ENCODE peak calls at places on chromosomes 2 and 18, in seven cellular contexts. N is endodermal cell, V is fibroblast of lung, E is kidney, W is mesendoderm, I is GM23248, R is PC-3. M is an unnamed sample.

GRCh38 chr2:17757321-17757720 is 3.4 kb downstream of the GEN1 start:
- DNase-seq in N (no peak), V (peak), E (no peak), W (no peak), I (peak), R (peak), M (peak)

GRCh38 chr2:226756131-226756530 is 43.5 kb downstream of the IRS1 start:
- DNase-seq in N (no peak), V (peak), E (no peak), W (peak), I (peak), R (peak), M (no peak)

GRCh38 chr2:239001794-239002193 is 153.9 kb downstream of the TWIST2 start:
- DNase-seq in N (no peak), V (no peak), E (peak), W (no peak), I (no peak), R (no peak), M (no peak)

GRCh38 chr2:120915670-120916069 is 180.0 kb downstream of the GLI2 start:
- DNase-seq in N (no peak), V (peak), E (peak), W (no peak), I (peak), R (no peak), M (peak)

GRCh38 chr2:6556755-6557154 is 309.0 kb downstream of the CMPK2 start:
- DNase-seq in N (peak), V (peak), E (no peak), W (peak), I (peak), R (peak), M (no peak)

GRCh38 chr2:8548065-8548870 is 133.6 kb upstream of the ID2 start:
- DNase-seq in N (peak), V (no peak), E (no peak), W (no peak), I (no peak), R (no peak), M (no peak)

GRCh38 chr2:36549063-36549662 is 48.8 kb downstream of the FEZ2 start:
- DNase-seq in N (no peak), V (peak), E (no peak), W (no peak), I (no peak), R (peak), M (peak)

GRCh38 chr18:23578067-23578705 is 8.1 kb downstream of the NPC1 start:
- DNase-seq in N (no peak), V (no peak), E (no peak), W (no peak), I (no peak), R (no peak), M (no peak)

GRCh38 chr2:170930132-170931109 is 1.4 kb downstream of the GORASP2 start:
- DNase-seq in N (peak), V (peak), E (no peak), W (peak), I (peak), R (peak), M (peak)

GRCh38 chr18:9663377-9663776 is 44.7 kb upstream of the RAB31 start:
- DNase-seq in N (no peak), V (no peak), E (no peak), W (no peak), I (peak), R (no peak), M (no peak)

GRCh38 chr18:30889582-30890301 is 152.8 kb downstream of the DSC3 start:
- DNase-seq in N (peak), V (peak), E (no peak), W (peak), I (no peak), R (peak), M (peak)

GRCh38 chr2:237692601-237693079 is 65.3 kb downstream of the LRRFIP1 start:
- DNase-seq in N (peak), V (peak), E (peak), W (peak), I (peak), R (peak), M (peak)

GRCh38 chr2:198717451-198717850 is 740.3 kb downstream of the SATB2 start:
- DNase-seq in N (no peak), V (no peak), E (no peak), W (peak), I (no peak), R (no peak), M (no peak)

GRCh38 chr2:191847764-191848163 is 876 bp upstream of the CAVIN2 start:
- DNase-seq in N (no peak), V (no peak), E (no peak), W (no peak), I (no peak), R (no peak), M (peak)

GRCh38 chr2:191189112-191189635 is 38.4 kb upstream of the STAT4 start:
- DNase-seq in N (no peak), V (no peak), E (no peak), W (no peak), I (no peak), R (peak), M (no peak)

GRCh38 chr18:66124394-66124793 is 373.6 kb downstream of the CDH7 start:
- DNase-seq in N (no peak), V (no peak), E (no peak), W (peak), I (no peak), R (peak), M (no peak)

GRCh38 chr2:184053326-184053725 is 545.0 kb upstream of the ZNF804A start:
- DNase-seq in N (no peak), V (peak), E (no peak), W (peak), I (no peak), R (peak), M (peak)

GRCh38 chr18:79585395-79586370 is 93.9 kb upstream of the CTDP1 start:
- DNase-seq in N (peak), V (no peak), E (peak), W (no peak), I (no peak), R (no peak), M (no peak)

GRCh38 chr18:12376034-12376717 is 851 bp downstream of the AFG3L2 start:
- DNase-seq in N (peak), V (no peak), E (peak), W (peak), I (peak), R (peak), M (peak)

GRCh38 chr2:85642725-85643124 is 25.3 kb downstream of the SFTPB start:
- DNase-seq in N (no peak), V (no peak), E (no peak), W (no peak), I (no peak), R (no peak), M (no peak)

GRCh38 chr2:51782874-51783765 is 751.2 kb upstream of the NRXN1 start:
- DNase-seq in N (no peak), V (peak), E (no peak), W (no peak), I (peak), R (peak), M (no peak)

GRCh38 chr18:39030124-39030655 is 1464.6 kb upstream of the CELF4 start:
- DNase-seq in N (no peak), V (no peak), E (no peak), W (no peak), I (no peak), R (no peak), M (no peak)

GRCh38 chr2:33322099-33322498 is 154.3 kb upstream of the RASGRP3 start:
- DNase-seq in N (no peak), V (peak), E (no peak), W (no peak), I (peak), R (no peak), M (peak)

GRCh38 chr2:9256570-9257043 is 50.0 kb downstream of the ASAP2 start:
- DNase-seq in N (peak), V (no peak), E (no peak), W (peak), I (peak), R (no peak), M (peak)

GRCh38 chr2:121584741-121585140 is 54.1 kb downstream of the RNU4ATAC start:
- DNase-seq in N (no peak), V (no peak), E (no peak), W (no peak), I (no peak), R (no peak), M (no peak)

GRCh38 chr2:107618769-107619168 is 207.9 kb upstream of the RGPD4 start:
- DNase-seq in N (no peak), V (no peak), E (no peak), W (no peak), I (no peak), R (no peak), M (no peak)

GRCh38 chr2:120818441-120818920 is 82.8 kb downstream of the GLI2 start:
- DNase-seq in N (no peak), V (peak), E (peak), W (peak), I (peak), R (peak), M (no peak)

GRCh38 chr2:170814551-170815245 is 2.0 kb upstream of the GAD1 start:
- DNase-seq in N (peak), V (no peak), E (no peak), W (peak), I (no peak), R (no peak), M (no peak)

GRCh38 chr2:174117951-174118930 is 130.1 kb downstream of the OLA1 start:
- DNase-seq in N (no peak), V (peak), E (no peak), W (peak), I (peak), R (peak), M (peak)

GRCh38 chr2:1907283-1907682 is 163.0 kb upstream of the PXDN start:
- DNase-seq in N (peak), V (no peak), E (no peak), W (peak), I (no peak), R (no peak), M (no peak)

GRCh38 chr18:76274470-76275289 is 220.4 kb downstream of the ZNF516 start:
- DNase-seq in N (peak), V (no peak), E (no peak), W (peak), I (no peak), R (peak), M (no peak)

GRCh38 chr2:161199885-161200284 is 39.7 kb downstream of the TANK start:
- DNase-seq in N (no peak), V (no peak), E (no peak), W (no peak), I (no peak), R (no peak), M (no peak)

DNA sequence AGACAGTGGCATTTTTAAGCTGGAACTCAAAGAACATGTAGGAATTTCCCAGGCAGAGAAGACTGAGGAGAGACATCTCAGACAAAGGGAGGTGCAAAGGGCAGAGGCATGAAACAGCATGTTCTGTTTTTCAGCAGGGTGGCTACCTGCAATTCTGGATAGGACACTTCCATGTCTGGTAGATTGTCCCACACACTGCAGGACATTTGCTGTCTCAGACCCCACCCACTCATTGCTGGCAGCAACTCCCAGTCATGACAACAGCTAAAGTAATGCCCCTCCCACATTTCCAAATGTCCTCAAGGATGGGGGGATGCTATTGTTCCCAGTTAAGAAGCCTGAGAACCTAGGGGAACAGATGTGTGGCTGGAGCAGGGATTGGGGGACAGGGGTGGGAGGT is 40.8 kb downstream of the ANKRD44 start:
- DNase-seq in N (no peak), V (no peak), E (no peak), W (no peak), I (no peak), R (no peak), M (no peak)
- H3K9ac ChIP-seq in N (no peak), V (no peak), E (no peak), W (no peak), I (no peak), R (no peak), M (no peak)

GRCh38 chr2:46323671-46324207 is 26.5 kb downstream of the EPAS1 start:
- DNase-seq in N (no peak), V (no peak), E (no peak), W (no peak), I (peak), R (no peak), M (no peak)

GRCh38 chr2:46317092-46317486 is 19.9 kb downstream of the EPAS1 start:
- DNase-seq in N (no peak), V (no peak), E (no peak), W (no peak), I (no peak), R (no peak), M (no peak)

GRCh38 chr2:46320141-46320567 is 22.9 kb downstream of the EPAS1 start:
- DNase-seq in N (no peak), V (peak), E (no peak), W (no peak), I (peak), R (no peak), M (no peak)

GRCh38 chr2:46318579-46319460 is 21.6 kb downstream of the EPAS1 start:
- DNase-seq in N (no peak), V (no peak), E (no peak), W (no peak), I (no peak), R (peak), M (no peak)

DNA sequence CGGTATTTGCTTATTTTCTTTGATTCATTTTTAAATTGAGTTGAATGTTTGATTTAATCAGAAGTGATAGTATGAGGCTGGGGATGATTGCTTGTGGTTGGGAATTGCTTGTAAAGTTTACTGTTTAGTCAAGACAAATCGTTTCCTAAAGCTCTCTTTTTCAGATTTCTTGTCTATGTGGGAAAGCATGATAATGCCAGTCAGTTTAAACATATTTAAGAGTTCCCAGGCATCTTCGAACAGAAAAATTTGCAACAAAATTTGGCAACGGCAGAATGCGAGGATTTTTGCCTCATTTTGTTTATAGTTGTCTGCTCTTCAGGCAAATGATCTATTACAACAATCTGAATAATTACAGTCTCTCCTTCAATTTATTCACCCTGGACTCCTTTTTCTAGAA is 22.5 kb downstream of the EPAS1 start:
- DNase-seq in N (no peak), V (no peak), E (no peak), W (no peak), I (no peak), R (no peak), M (no peak)
- H3K9ac ChIP-seq in N (no peak), V (peak), E (no peak), W (no peak), I (peak), R (no peak), M (no peak)

GRCh38 chr2:46548521-46549144 is 69.3 kb downstream of the TMEM247 start:
- DNase-seq in N (peak), V (no peak), E (no peak), W (no peak), I (no peak), R (no peak), M (no peak)
- H3K9ac ChIP-seq in N (no peak), V (no peak), E (no peak), W (no peak), I (no peak), R (no peak), M (no peak)

GRCh38 chr2:218734190-218734975 is 23.7 kb downstream of the TTLL4 start:
- DNase-seq in N (no peak), V (no peak), E (no peak), W (no peak), I (no peak), R (peak), M (no peak)

GRCh38 chr2:218732761-218733158 is 22.1 kb downstream of the TTLL4 start:
- DNase-seq in N (no peak), V (peak), E (no peak), W (no peak), I (peak), R (no peak), M (no peak)

GRCh38 chr2:218733615-218734021 is 23.0 kb downstream of the TTLL4 start:
- DNase-seq in N (no peak), V (peak), E (no peak), W (no peak), I (peak), R (peak), M (no peak)

GRCh38 chr2:218732052-218732760 is 21.6 kb downstream of the TTLL4 start:
- DNase-seq in N (no peak), V (no peak), E (no peak), W (no peak), I (no peak), R (no peak), M (no peak)

DNA sequence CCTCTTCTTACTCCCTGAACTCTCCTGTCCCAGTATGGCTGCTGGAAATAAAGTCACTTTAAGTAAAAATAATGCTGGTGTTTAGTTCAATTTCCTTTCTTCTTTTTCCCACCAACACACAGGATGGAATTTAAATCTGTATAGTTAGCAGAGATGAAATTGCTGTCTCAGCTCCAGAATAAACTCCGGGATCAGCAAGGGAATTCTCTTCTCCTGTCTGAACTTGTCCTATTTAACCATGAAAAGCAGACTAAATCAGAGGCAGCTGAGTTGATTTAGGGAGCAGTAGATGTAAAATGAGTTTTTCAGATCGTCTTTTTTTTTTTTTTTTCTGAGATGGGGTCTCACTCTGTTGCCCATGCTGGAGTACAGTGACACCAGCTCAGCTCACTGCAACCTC is 25.9 kb downstream of the TTLL4 start:
- DNase-seq in N (no peak), V (no peak), E (no peak), W (no peak), I (no peak), R (no peak), M (no peak)
- H3K9ac ChIP-seq in N (no peak), V (no peak), E (no peak), W (no peak), I (no peak), R (no peak), M (no peak)

GRCh38 chr2:236169151-236169721 is 1.1 kb upstream of the GBX2 start:
- DNase-seq in N (peak), V (no peak), E (no peak), W (peak), I (no peak), R (no peak), M (peak)

GRCh38 chr2:236172238-236172865 is 4.2 kb upstream of the GBX2 start:
- DNase-seq in N (peak), V (no peak), E (no peak), W (no peak), I (no peak), R (no peak), M (no peak)

GRCh38 chr2:236169741-236170654 is 1.8 kb upstream of the GBX2 start:
- DNase-seq in N (peak), V (no peak), E (no peak), W (no peak), I (no peak), R (no peak), M (no peak)

GRCh38 chr2:236171213-236172201 is 3.3 kb upstream of the GBX2 start:
- DNase-seq in N (peak), V (no peak), E (no peak), W (peak), I (no peak), R (no peak), M (no peak)

DNA sequence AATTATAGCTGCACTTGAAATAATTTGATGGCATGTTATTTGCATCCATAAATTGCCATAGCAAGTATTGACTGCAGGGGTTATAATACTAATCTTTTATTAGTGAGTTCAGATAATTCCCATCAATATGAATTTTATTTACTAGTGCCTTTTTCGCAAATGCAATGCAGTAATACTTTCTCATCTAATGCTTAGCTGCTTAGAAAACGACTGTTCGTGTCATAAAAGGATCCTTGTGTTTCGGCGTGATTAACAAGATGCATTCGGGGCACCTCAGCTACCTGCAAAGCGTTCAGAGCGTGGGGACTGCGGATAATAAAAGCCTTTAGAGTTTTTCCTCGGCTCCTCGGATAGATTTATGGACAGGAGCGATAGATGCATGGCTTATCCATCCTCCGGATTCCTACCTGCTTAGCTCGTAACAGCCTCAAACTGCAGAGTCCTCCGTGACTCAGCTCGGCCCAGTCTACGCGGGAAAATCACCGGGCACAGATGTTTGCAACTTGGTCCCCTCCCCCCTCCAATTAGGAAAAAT is 2.6 kb upstream of the GBX2 start:
- DNase-seq in N (no peak), V (no peak), E (no peak), W (peak), I (no peak), R (no peak), M (no peak)
- H3K9ac ChIP-seq in N (no peak), V (no peak), E (no peak), W (no peak), I (no peak), R (no peak), M (no peak)

GRCh38 chr2:69616755-69617154 is 26.8 kb downstream of the AAK1 start:
- DNase-seq in N (no peak), V (peak), E (no peak), W (no peak), I (peak), R (peak), M (peak)
- H3K9ac ChIP-seq in N (no peak), V (no peak), E (no peak), W (no peak), I (no peak), R (no peak), M (no peak)

DNA sequence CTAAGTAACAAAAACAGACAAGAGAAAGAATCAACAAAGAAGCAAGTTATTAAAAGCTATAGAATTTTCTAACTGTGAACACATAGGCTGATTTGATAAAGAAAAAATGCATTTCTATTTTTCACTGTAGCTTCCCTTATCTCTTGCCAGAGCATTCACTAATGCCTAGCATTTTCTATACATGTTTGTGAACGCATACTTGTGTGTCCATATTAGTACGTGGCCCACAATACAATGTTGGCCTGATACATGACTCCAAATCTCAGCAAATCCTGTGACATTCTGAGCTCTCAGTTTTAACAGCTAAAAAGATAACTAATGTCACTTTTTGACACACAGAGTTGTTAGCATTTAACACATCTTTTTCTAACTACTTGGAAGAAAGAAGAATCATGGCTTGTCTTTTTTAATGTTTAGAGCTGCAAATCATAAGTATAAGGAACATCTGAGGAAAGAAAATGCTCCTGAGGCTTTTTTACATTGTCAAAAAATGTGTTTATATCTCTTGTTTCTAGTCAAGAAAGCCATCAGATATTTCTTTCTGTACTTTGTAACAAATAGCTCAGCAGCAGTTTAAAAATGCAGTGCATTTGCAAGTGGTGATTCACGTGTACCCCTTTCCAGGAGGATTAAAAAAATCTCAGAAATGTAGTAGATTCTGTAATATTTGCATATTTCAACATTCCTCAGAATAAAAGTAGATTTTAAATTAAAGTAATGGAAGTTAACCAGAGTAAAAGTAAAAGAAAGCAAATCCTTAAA is 1646.8 kb upstream of the TMEFF2 start:
- DNase-seq in N (no peak), V (peak), E (no peak), W (peak), I (peak), R (no peak), M (peak)
- H3K9ac ChIP-seq in N (no peak), V (no peak), E (no peak), W (no peak), I (no peak), R (no peak), M (no peak)

M was measured in endothelial cell of umbilical vein.